ENCODE peak calls at places on chromosomes 12 and 14, in four cellular contexts. One of them, this sample, is unnamed.
A peak's percentile ranks its signal among the peaks of the same experiment; 100 is the strongest.

GRCh38 chr12:69096669-69097364 is 142.6 kb upstream of the CPSF6 start:
- DNase-seq in HFFc6: no peak
- DNase-seq in endothelial cell: no peak
- DNase-seq in GM10248: no peak
- DNase-seq in this sample: peak; percentile 11

GRCh38 chr12:20963762-20964161 is 153.3 kb downstream of the SLCO1B3 start:
- DNase-seq in HFFc6: no peak
- DNase-seq in endothelial cell: no peak
- DNase-seq in GM10248: no peak
- DNase-seq in this sample: no peak

GRCh38 chr12:47273191-47273626 is 193.4 kb upstream of the AMIGO2 start:
- DNase-seq in HFFc6: no peak
- DNase-seq in endothelial cell: no peak
- DNase-seq in GM10248: no peak
- DNase-seq in this sample: no peak

GRCh38 chr12:13337786-13338185 is 141.3 kb downstream of the EMP1 start:
- DNase-seq in HFFc6: no peak
- DNase-seq in endothelial cell: no peak
- DNase-seq in GM10248: no peak
- DNase-seq in this sample: no peak

GRCh38 chr12:9948606-9949286 is 16.6 kb upstream of the CLEC2A start:
- DNase-seq in HFFc6: no peak
- DNase-seq in endothelial cell: no peak
- DNase-seq in GM10248: peak; percentile 54
- DNase-seq in this sample: peak; percentile 26

GRCh38 chr14:92956961-92957360 is 34.0 kb downstream of the CHGA start:
- DNase-seq in HFFc6: no peak
- DNase-seq in endothelial cell: no peak
- DNase-seq in GM10248: no peak
- DNase-seq in this sample: no peak

GRCh38 chr12:39161686-39162085 is 256.3 kb upstream of the CPNE8 start:
- DNase-seq in HFFc6: no peak
- DNase-seq in endothelial cell: no peak
- DNase-seq in GM10248: no peak
- DNase-seq in this sample: no peak

GRCh38 chr12:39671898-39672875 is 52.6 kb upstream of the ABCD2 start:
- DNase-seq in HFFc6: no peak
- DNase-seq in endothelial cell: no peak
- DNase-seq in GM10248: no peak
- DNase-seq in this sample: no peak

GRCh38 chr14:23154876-23155587 is 28.4 kb downstream of the SLC7A8 start:
- DNase-seq in HFFc6: peak; percentile 86
- DNase-seq in endothelial cell: peak; percentile 29
- DNase-seq in GM10248: no peak
- DNase-seq in this sample: no peak

GRCh38 chr12:64120568-64120967 is 101.5 kb downstream of the KICS2 start:
- DNase-seq in HFFc6: peak; percentile 33
- DNase-seq in endothelial cell: no peak
- DNase-seq in GM10248: no peak
- DNase-seq in this sample: no peak

GRCh38 chr12:119669744-119670472 is 2.0 kb downstream of the PRKAB1 start:
- DNase-seq in HFFc6: no peak
- DNase-seq in endothelial cell: no peak
- DNase-seq in GM10248: no peak
- DNase-seq in this sample: no peak

GRCh38 chr12:55996201-55996714 is 818 bp upstream of the SUOX start:
- DNase-seq in HFFc6: peak; percentile 66
- DNase-seq in endothelial cell: peak; percentile 52
- DNase-seq in GM10248: peak; percentile 67
- DNase-seq in this sample: peak; percentile 71

GRCh38 chr14:85731198-85731597 is 201.3 kb downstream of the FLRT2 start:
- DNase-seq in HFFc6: peak; percentile 11
- DNase-seq in endothelial cell: no peak
- DNase-seq in GM10248: no peak
- DNase-seq in this sample: no peak

GRCh38 chr12:82650627-82651337 is 35.9 kb upstream of the TMTC2 start:
- DNase-seq in HFFc6: no peak
- DNase-seq in endothelial cell: no peak
- DNase-seq in GM10248: peak; percentile 26
- DNase-seq in this sample: peak; percentile 28

GRCh38 chr12:77648716-77649115 is 182.0 kb upstream of the NAV3 start:
- DNase-seq in HFFc6: no peak
- DNase-seq in endothelial cell: no peak
- DNase-seq in GM10248: no peak
- DNase-seq in this sample: no peak

GRCh38 chr12:38056701-38057689 is 259.6 kb upstream of the ALG10B start:
- DNase-seq in HFFc6: peak; percentile 1
- DNase-seq in endothelial cell: no peak
- DNase-seq in GM10248: no peak
- DNase-seq in this sample: no peak

GRCh38 chr14:81625343-81625742 is 91.7 kb upstream of the SEL1L start:
- DNase-seq in HFFc6: peak; percentile 8
- DNase-seq in endothelial cell: no peak
- DNase-seq in GM10248: peak; percentile 20
- DNase-seq in this sample: peak; percentile 46

DNA sequence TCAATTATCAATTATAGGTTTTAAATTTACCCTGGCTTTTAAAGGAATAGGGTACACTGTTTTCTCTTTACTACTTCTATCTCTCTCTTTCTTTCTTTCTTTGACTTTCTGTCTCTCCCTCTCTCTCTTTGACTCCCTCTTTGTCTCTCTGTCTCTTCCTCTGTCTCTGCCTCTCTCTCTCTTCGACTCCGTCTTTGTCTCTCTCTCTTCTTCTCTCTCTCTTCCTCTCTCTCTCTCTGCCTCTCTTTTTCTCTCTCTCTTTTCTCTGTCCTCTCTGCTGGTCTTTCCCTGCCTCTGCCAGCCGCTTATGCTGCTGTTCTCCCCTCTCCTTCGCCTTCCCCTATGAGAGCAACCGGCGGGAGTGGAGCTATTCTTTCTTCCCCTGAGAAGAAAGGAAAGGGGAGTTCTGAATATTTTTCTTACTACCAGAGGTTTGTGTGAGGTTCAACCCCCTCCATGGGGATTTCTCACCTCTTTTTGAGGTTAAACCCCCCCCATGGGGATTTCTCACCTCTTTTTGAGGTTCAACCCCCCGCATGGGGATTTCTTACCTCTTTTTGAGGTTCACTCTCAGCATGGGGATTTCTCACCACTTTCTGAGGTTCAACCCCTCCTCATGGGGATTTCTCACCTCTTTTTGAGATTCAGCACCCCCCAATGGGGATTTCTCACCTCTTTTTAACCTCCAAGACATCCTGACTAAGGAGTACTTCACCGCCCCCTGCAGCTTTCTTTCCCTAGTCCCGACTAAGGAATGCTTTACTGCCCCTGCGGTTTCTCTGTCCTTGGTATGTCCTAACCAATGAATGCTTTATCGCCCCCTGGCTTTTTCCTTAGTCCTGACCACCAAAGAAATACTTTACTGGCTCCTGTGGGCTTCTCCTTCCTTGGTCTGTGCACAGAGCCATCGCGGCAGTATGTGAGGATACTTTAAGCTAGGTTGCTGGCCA is 27.4 kb upstream of the DDHD1 start:
- DNase-seq in HFFc6: no peak
- DNase-seq in endothelial cell: no peak
- DNase-seq in GM10248: peak; percentile 23
- DNase-seq in this sample: no peak
- TF ChIP-seq CTCF in HFFc6: peak; percentile 43
- TF ChIP-seq CTCF in endothelial cell: peak; percentile 23
- TF ChIP-seq CTCF in GM10248: peak; percentile 26
- TF ChIP-seq CTCF in this sample: no peak

GRCh38 chr12:49806321-49806813 is 21.8 kb downstream of the NCKAP5L start:
- DNase-seq in HFFc6: no peak
- DNase-seq in endothelial cell: no peak
- DNase-seq in GM10248: no peak
- DNase-seq in this sample: no peak

GRCh38 chr12:49806877-49807276 is 21.3 kb downstream of the NCKAP5L start:
- DNase-seq in HFFc6: no peak
- DNase-seq in endothelial cell: no peak
- DNase-seq in GM10248: no peak
- DNase-seq in this sample: no peak

GRCh38 chr12:49808686-49809368 is 19.4 kb downstream of the NCKAP5L start:
- DNase-seq in HFFc6: no peak
- DNase-seq in endothelial cell: no peak
- DNase-seq in GM10248: no peak
- DNase-seq in this sample: no peak

GRCh38 chr12:49809369-49810158 is 18.6 kb downstream of the NCKAP5L start:
- DNase-seq in HFFc6: no peak
- DNase-seq in endothelial cell: peak; percentile 27
- DNase-seq in GM10248: no peak
- DNase-seq in this sample: peak; percentile 66

DNA sequence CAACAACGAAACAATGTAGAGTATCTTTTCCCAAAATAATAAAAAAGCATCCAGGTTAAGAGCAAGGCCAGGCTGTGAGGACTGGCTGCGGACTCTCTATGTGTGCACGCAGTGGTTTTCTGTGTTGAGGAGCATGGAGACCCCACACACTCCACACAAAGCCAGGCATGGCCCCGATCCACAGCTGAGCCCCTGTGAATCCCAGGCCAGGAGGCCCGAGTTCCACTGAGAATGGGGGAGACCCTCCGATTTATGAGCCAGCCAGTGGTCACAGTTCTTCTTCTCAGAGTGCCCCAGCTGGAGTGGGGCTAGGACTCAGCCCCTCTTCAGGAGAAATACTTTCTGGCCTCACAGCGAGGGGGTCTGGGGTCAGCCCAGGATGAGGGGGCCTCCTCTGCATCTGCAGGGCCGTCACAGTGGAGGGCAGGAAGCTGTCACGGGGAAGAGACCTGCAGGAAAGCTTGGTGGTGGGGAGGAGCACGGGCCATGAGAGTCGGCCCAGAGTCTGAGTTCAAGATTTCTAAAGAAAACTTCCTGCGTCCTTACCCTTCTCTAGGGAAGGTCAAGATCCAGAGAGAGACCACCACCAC is 20.1 kb downstream of the NCKAP5L start:
- DNase-seq in HFFc6: no peak
- DNase-seq in endothelial cell: no peak
- DNase-seq in GM10248: no peak
- DNase-seq in this sample: no peak
- TF ChIP-seq CTCF in HFFc6: no peak
- TF ChIP-seq CTCF in endothelial cell: no peak
- TF ChIP-seq CTCF in GM10248: no peak
- TF ChIP-seq CTCF in this sample: no peak

GRCh38 chr14:64294672-64295413 is 672 bp upstream of the ESR2 start:
- DNase-seq in HFFc6: peak; percentile 29
- DNase-seq in endothelial cell: peak; percentile 85
- DNase-seq in GM10248: peak; percentile 88
- DNase-seq in this sample: peak; percentile 62

GRCh38 chr14:64293976-64294671 is at the start of gene ESR2:
- DNase-seq in HFFc6: no peak
- DNase-seq in endothelial cell: peak; percentile 53
- DNase-seq in GM10248: peak; percentile 59
- DNase-seq in this sample: no peak

GRCh38 chr14:64296561-64296960 is 2.4 kb upstream of the ESR2 start:
- DNase-seq in HFFc6: no peak
- DNase-seq in endothelial cell: no peak
- DNase-seq in GM10248: no peak
- DNase-seq in this sample: no peak

GRCh38 chr14:64303471-64303917 is 9.3 kb upstream of the ESR2 start:
- DNase-seq in HFFc6: peak; percentile 62
- DNase-seq in endothelial cell: no peak
- DNase-seq in GM10248: peak; percentile 77
- DNase-seq in this sample: peak; percentile 58

GRCh38 chr14:64298773-64299172 is 4.6 kb upstream of the ESR2 start:
- DNase-seq in HFFc6: no peak
- DNase-seq in endothelial cell: no peak
- DNase-seq in GM10248: no peak
- DNase-seq in this sample: no peak
- TF ChIP-seq CTCF in HFFc6: peak; percentile 35
- TF ChIP-seq CTCF in endothelial cell: peak; percentile 25
- TF ChIP-seq CTCF in GM10248: no peak
- TF ChIP-seq CTCF in this sample: no peak

GRCh38 chr14:68312300-68312699 is 480.6 kb downstream of the ZFP36L1 start:
- DNase-seq in HFFc6: no peak
- DNase-seq in endothelial cell: no peak
- DNase-seq in GM10248: no peak
- DNase-seq in this sample: no peak
- TF ChIP-seq CTCF in HFFc6: no peak
- TF ChIP-seq CTCF in endothelial cell: no peak
- TF ChIP-seq CTCF in GM10248: no peak
- TF ChIP-seq CTCF in this sample: no peak

DNA sequence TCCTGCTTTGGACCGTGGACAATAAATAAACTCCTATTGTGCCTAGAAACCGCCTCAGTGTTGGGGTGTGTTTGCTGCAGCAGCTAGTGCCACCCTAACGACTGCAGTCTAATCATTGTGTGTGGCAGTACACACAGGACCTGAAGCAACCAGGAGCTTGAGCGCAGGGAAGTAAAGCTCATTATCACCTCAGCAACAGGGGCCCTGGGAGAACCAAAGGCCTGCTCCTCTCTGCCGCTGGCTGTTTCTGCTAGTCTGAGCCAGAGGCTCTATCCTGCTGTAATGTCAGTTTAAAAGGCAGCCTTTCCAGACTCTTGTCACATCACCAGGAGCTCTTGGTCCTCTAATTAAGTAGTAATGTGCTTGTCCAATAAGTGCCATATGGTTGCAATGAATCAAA is 119.3 kb downstream of the CACNA1C start:
- DNase-seq in HFFc6: no peak
- DNase-seq in endothelial cell: no peak
- DNase-seq in GM10248: no peak
- DNase-seq in this sample: no peak
- TF ChIP-seq CTCF in HFFc6: no peak
- TF ChIP-seq CTCF in endothelial cell: no peak
- TF ChIP-seq CTCF in GM10248: no peak
- TF ChIP-seq CTCF in this sample: no peak

DNA sequence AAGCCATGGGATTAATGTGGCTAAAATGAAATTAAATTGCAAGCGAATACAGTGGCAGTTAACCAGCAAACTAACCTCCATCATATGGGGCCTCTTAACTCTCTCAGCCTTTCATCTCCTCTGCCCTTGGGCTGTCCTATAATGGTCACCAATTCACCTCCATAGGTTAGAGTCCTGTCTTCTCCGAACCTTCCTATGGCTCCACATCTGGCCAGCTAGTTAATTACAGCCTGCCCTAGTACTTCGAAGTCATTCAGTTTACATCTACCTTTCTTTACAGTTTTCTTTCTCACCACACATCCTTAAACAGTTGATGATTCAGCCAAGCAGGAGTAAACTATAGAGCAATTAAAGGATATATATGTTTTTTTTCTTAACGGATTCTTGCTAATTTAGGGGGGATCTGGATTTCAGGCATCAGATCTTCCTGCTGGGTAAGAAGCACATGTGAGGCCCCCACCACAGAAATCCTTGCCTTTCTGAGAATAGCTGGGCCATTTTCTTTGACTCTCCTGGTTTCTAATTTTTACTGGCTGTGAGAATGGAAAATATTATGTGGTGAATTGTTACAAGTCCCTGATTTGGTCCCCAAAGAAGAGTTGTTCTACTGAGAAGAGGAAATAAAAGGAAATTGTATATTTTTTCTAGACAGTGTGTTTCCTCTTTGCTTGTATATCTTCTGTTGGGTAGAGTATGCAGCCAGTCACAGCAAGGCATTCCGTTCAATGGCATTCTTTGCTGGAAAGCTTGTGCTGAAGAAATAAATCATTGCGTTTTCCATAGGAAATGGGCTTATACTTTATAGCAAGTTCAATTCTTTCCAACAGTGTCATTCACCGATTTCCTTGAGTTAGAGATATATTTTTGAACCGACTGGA is 16.7 kb downstream of the HMGA2 start:
- DNase-seq in HFFc6: no peak
- DNase-seq in endothelial cell: no peak
- DNase-seq in GM10248: no peak
- DNase-seq in this sample: no peak
- TF ChIP-seq CTCF in HFFc6: peak; percentile 35
- TF ChIP-seq CTCF in endothelial cell: no peak
- TF ChIP-seq CTCF in GM10248: no peak
- TF ChIP-seq CTCF in this sample: no peak

This sample was measured in NB4.